ENCODE peak calls at places on chromosomes 16 and 17, in seven cellular contexts. J, D, U, G, I, M and W are unnamed samples.

GRCh38 chr17:21283482-21284318 is 811 bp upstream of the MAP2K3 start:
- DNase-seq in D (no peak), G (no peak), U (peak), M (no peak), I (no peak), J (no peak), W (no peak)

GRCh38 chr16:53053967-53054669 is 673 bp upstream of the CHD9 start:
- DNase-seq in D (no peak), U (peak), G (peak), M (peak), I (peak), J (no peak), W (no peak)

GRCh38 chr17:79785017-79785899 is 7.3 kb downstream of the CBX2 start:
- DNase-seq in G (no peak), M (no peak), U (no peak), D (no peak), I (no peak), J (no peak), W (no peak)

GRCh38 chr17:79555543-79555942 is 55.3 kb downstream of the RBFOX3 start:
- DNase-seq in U (no peak), M (no peak), J (no peak), G (no peak), I (no peak), D (no peak), W (no peak)

GRCh38 chr16:73878616-73879015 is 418.0 kb upstream of the PSMD7 start:
- DNase-seq in U (no peak), D (no peak), M (no peak), G (peak), J (no peak), I (no peak), W (no peak)

GRCh38 chr17:3794890-3795757 is 5.9 kb downstream of the ITGAE start:
- DNase-seq in M (no peak), I (no peak), J (no peak), U (no peak), G (no peak), D (peak), W (no peak)

GRCh38 chr17:5557485-5557884 is 26.8 kb downstream of the NLRP1 start:
- DNase-seq in M (no peak), J (no peak), I (no peak), U (no peak), G (no peak), D (no peak), W (no peak)

GRCh38 chr17:44004761-44005526 is 522 bp downstream of the NAGS start:
- DNase-seq in U (peak), M (no peak), D (peak), G (peak), I (no peak), J (no peak), W (no peak)

GRCh38 chr17:83079340-83079747 is at the start of gene METRNL:
- DNase-seq in J (peak), I (peak), D (peak), G (peak), U (peak), M (peak), W (no peak)

GRCh38 chr17:69466905-69467630 is 52.6 kb downstream of the MAP2K6 start:
- DNase-seq in I (no peak), U (no peak), G (peak), M (no peak), J (no peak), D (no peak), W (no peak)

GRCh38 chr16:60682219-60682618 is 1354.0 kb downstream of the CDH8 start:
- DNase-seq in G (no peak), M (no peak), U (no peak), I (no peak), D (no peak), J (no peak), W (no peak)

GRCh38 chr17:36496018-36496789 is 9.7 kb downstream of the ZNHIT3 start:
- DNase-seq in I (no peak), D (no peak), M (no peak), J (no peak), U (no peak), G (no peak), W (no peak)

GRCh38 chr17:887842-888214 is 91.7 kb downstream of the NXN start:
- DNase-seq in D (no peak), M (no peak), U (no peak), G (no peak), I (no peak), J (no peak), W (no peak)

GRCh38 chr17:39527220-39527813 is 66.0 kb downstream of the CDK12 start:
- DNase-seq in J (no peak), G (peak), U (no peak), I (no peak), D (no peak), M (no peak), W (no peak)
- TF ChIP-seq CTCF in J (peak), G (peak), U (no peak), I (peak), D (peak), M (peak), W (peak)

GRCh38 chr16:75497558-75497957 is 2.3 kb upstream of the CHST6 start:
- DNase-seq in D (no peak), J (no peak), U (no peak), I (no peak), G (no peak), M (no peak), W (no peak)

GRCh38 chr16:75494184-75494583 is 1.1 kb downstream of the CHST6 start:
- DNase-seq in I (no peak), D (no peak), J (no peak), M (no peak), G (no peak), U (no peak), W (no peak)

GRCh38 chr16:75494696-75495601 is at the start of gene CHST6:
- DNase-seq in I (no peak), G (peak), M (peak), D (peak), J (no peak), U (no peak), W (no peak)

GRCh38 chr16:75491876-75492275 is 3.4 kb downstream of the CHST6 start:
- DNase-seq in J (no peak), G (peak), M (no peak), I (no peak), D (no peak), U (no peak), W (no peak)

DNA sequence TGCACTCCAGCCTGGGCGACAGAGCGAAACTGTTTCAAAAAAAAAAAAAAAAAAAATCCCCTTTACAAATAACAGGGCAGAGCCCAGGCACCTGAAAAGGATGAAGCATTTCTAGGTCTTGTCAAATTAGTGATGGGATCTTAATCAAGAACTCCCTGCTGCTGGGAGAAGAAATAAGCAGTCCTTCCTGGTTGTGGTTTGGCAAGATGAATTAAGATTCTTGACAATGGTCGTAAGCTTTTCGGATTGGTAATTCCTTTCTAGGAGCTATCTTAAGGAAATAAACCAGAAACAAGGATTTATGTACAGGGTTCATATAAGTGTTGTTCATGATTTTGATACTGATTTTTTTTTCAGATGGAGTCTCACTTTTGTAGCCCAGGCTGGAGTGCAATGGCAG is 1.3 kb upstream of the CHST6 start:
- DNase-seq in M (no peak), G (no peak), U (no peak), D (no peak), I (no peak), J (no peak), W (no peak)
- TF ChIP-seq CTCF in M (no peak), G (no peak), U (no peak), D (no peak), I (no peak), J (no peak), W (no peak)

GRCh38 chr17:75614006-75614405 is 19.2 kb upstream of the SMIM5 start:
- DNase-seq in G (no peak), U (no peak), J (no peak), I (no peak), M (no peak), D (no peak), W (no peak)

GRCh38 chr17:75617218-75617617 is 16.0 kb upstream of the SMIM5 start:
- DNase-seq in J (no peak), U (no peak), I (no peak), M (no peak), D (peak), G (peak), W (no peak)

GRCh38 chr17:75616521-75617122 is 16.6 kb upstream of the SMIM5 start:
- DNase-seq in U (no peak), I (no peak), D (no peak), J (no peak), G (no peak), M (no peak), W (no peak)

GRCh38 chr17:75614556-75615270 is 18.5 kb upstream of the SMIM5 start:
- DNase-seq in J (no peak), D (no peak), U (no peak), I (no peak), M (no peak), G (no peak), W (no peak)

GRCh38 chr17:75615301-75615700 is 17.9 kb upstream of the SMIM5 start:
- DNase-seq in G (no peak), U (no peak), J (no peak), D (no peak), M (no peak), I (no peak), W (no peak)
- TF ChIP-seq CTCF in G (no peak), U (no peak), J (no peak), D (no peak), M (no peak), I (no peak), W (no peak)

GRCh38 chr17:50549256-50549941 is 2.4 kb downstream of the SPATA20 start:
- DNase-seq in D (no peak), U (no peak), J (no peak), I (no peak), G (no peak), M (no peak), W (no peak)
- TF ChIP-seq CTCF in D (no peak), U (no peak), J (no peak), I (no peak), G (no peak), M (no peak), W (no peak)

DNA sequence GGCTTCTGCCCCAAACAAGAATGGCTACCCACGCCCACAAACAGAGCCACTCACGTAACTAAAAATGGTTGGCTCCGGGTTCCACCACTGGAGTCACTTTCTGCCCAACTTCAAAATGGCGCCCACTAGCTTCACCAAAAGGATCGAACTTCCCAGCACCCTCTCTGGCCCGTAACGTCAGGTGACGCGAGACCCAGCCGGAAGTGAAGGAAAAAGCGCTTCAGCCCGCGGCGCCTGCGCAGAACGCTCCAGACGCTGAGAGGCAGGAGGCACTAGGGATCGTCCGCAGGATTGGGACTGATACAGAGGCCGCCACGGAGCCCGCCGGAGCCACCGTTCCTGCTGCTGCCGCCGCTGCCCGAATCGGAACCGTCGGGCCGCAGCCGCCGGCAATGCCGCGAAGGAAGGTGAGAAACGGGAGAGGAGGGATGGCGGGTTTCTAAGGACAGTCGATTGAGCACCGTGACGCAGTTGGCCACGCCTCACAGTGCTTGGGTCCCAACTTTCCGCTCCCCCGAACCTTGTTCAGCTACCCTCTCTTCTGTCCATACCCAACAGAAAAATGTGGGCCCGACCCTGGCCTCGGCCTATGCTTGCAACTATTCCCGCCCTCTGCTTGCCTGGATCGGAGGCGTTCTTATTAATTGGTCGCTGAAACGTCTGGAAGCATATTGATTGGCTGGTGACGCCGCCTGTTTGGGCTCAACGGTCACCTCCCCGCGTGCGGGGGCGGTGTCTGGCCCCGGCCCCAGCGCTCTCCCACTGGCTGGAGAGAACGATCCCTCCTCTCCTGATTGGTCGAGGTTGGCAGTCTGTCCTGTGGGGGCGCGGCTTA is at the start of gene KAT7:
- DNase-seq in U (peak), J (peak), I (peak), G (peak), D (peak), M (peak), W (peak)
- TF ChIP-seq CTCF in U (no peak), J (no peak), I (peak), G (no peak), D (peak), M (no peak), W (no peak)

GRCh38 chr17:41415833-41416335 is 8.5 kb downstream of the KRT37 start:
- DNase-seq in U (no peak), D (no peak), M (no peak), J (no peak), I (no peak), G (no peak), W (no peak)

GRCh38 chr17:41418116-41418860 is 6.1 kb downstream of the KRT37 start:
- DNase-seq in G (no peak), D (no peak), J (no peak), I (peak), M (no peak), U (no peak), W (no peak)

GRCh38 chr17:41416478-41416877 is 7.9 kb downstream of the KRT37 start:
- DNase-seq in G (no peak), U (no peak), J (no peak), D (no peak), I (no peak), M (no peak), W (no peak)

GRCh38 chr17:41419712-41420111 is 4.7 kb downstream of the KRT37 start:
- DNase-seq in D (no peak), M (no peak), I (peak), J (no peak), G (no peak), U (no peak), W (no peak)

GRCh38 chr17:41417576-41418015 is 6.8 kb downstream of the KRT37 start:
- DNase-seq in D (no peak), M (no peak), I (no peak), G (peak), J (no peak), U (no peak), W (no peak)
- TF ChIP-seq CTCF in D (no peak), M (no peak), I (peak), G (peak), J (peak), U (no peak), W (peak)

GRCh38 chr17:76772842-76773521 is 35.1 kb downstream of the MFSD11 start:
- DNase-seq in M (no peak), J (no peak), G (peak), I (no peak), D (no peak), U (no peak), W (no peak)
- TF ChIP-seq CTCF in M (no peak), J (no peak), G (no peak), I (no peak), D (no peak), U (no peak), W (no peak)

DNA sequence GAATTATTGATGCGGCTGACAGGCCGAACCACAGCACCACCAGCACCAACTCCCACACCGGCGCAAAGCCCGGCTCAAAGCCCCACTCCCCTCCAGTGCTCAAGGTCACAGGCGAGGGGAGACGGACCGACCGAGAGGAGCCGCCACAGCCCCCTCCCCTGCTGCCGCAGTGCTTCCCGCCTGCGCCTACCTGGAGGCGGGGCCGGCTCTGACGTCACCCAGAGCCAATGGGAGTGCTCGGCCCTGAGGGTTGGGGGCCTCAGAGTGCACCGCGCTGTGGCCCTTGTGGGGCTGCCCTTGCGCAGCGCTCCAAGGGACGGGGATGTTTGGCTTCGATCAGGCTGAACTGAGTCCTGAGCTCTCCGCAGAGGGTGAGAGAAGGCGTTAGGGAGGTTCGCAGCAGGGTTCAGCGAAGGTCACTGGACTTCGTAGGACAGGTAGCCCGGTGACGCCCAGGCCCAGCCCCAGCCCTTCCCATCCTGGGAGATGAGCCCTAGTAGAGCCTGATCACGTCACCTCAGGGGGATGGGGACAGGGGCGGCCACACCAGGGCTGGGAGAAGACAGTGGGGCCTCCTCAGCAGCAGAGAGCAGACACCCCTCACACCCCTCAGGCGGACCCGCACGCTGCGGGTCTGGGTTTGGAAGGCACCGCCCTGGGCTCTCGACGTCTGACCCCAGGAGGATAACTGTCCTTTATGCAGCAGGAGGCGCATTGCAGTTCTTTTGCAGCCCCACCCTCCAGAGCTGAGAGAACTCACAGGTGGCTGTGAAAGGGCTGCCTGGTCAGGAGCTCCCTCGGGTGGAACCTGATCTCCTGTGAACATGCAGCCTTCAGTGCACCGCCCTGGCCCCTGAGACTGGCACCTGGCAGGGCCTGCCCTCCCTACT is 1.5 kb downstream of the NDRG4 start:
- DNase-seq in U (peak), D (peak), G (peak), M (no peak), I (no peak), J (no peak), W (no peak)
- TF ChIP-seq CTCF in U (no peak), D (no peak), G (no peak), M (no peak), I (no peak), J (no peak), W (no peak)

GRCh38 chr16:88747588-88748301 is 37.3 kb downstream of the PIEZO1 start:
- DNase-seq in J (no peak), M (no peak), U (peak), I (no peak), D (peak), G (peak), W (no peak)
- TF ChIP-seq CTCF in J (no peak), M (peak), U (no peak), I (no peak), D (no peak), G (peak), W (peak)